ENCODE peak calls at places on chromosome 4, in five cellular contexts. Q is GM23248, F is A673, C is fibroblast of lung, T is mammary epithelial cell. Y is an unnamed sample.

GRCh38 chr4:47930971-47931804 is 16.8 kb upstream of the NFXL1 start:
- DNase-seq in Q (peak), F (peak), C (peak), T (peak), Y (peak)

GRCh38 chr4:54228563-54229501 is at the start of gene PDGFRA:
- DNase-seq in Q (peak), F (no peak), C (peak), T (no peak), Y (peak)

GRCh38 chr4:14701389-14701788 is 300.9 kb upstream of the CPEB2 start:
- DNase-seq in Q (no peak), F (no peak), C (no peak), T (no peak), Y (no peak)

GRCh38 chr4:57023104-57023503 is 44.4 kb downstream of the POLR2B start:
- DNase-seq in Q (peak), F (no peak), C (peak), T (peak), Y (no peak)

GRCh38 chr4:101528526-101528925 is 181.2 kb upstream of the PPP3CA start:
- DNase-seq in Q (no peak), F (no peak), C (no peak), T (no peak), Y (peak)

GRCh38 chr4:29708473-29708872 is 1011.7 kb upstream of the PCDH7 start:
- DNase-seq in Q (no peak), F (peak), C (peak), T (peak), Y (peak)

GRCh38 chr4:34183916-34184315 is 2060.4 kb downstream of the ARAP2 start:
- DNase-seq in Q (no peak), F (no peak), C (no peak), T (no peak), Y (no peak)

GRCh38 chr4:2343476-2343875 is 75.0 kb downstream of the ZFYVE28 start:
- DNase-seq in Q (no peak), F (no peak), C (no peak), T (no peak), Y (no peak)

GRCh38 chr4:128427832-128428366 is 140.3 kb upstream of the PGRMC2 start:
- DNase-seq in Q (peak), F (peak), C (peak), T (peak), Y (peak)

GRCh38 chr4:87073570-87074470 is 139.0 kb downstream of the AFF1 start:
- DNase-seq in Q (no peak), F (peak), C (peak), T (peak), Y (no peak)

GRCh38 chr4:15001825-15002658 is at the start of gene CPEB2:
- DNase-seq in Q (peak), F (peak), C (peak), T (peak), Y (peak)

GRCh38 chr4:42574873-42575272 is 82.0 kb downstream of the ATP8A1 start:
- DNase-seq in Q (peak), F (no peak), C (peak), T (no peak), Y (no peak)

GRCh38 chr4:42579903-42580302 is 77.0 kb downstream of the ATP8A1 start:
- DNase-seq in Q (no peak), F (no peak), C (no peak), T (no peak), Y (no peak)

GRCh38 chr4:42573249-42573648 is 83.7 kb downstream of the ATP8A1 start:
- DNase-seq in Q (no peak), F (no peak), C (no peak), T (no peak), Y (no peak)

GRCh38 chr4:42578187-42578586 is 78.7 kb downstream of the ATP8A1 start:
- DNase-seq in Q (no peak), F (no peak), C (no peak), T (no peak), Y (no peak)
- TF ChIP-seq EZH2 in Q (no peak), F (no peak), C (no peak), T (no peak), Y (no peak)

GRCh38 chr4:5992171-5993062 is 25.8 kb downstream of the C4orf50 start:
- DNase-seq in Q (no peak), F (no peak), C (no peak), T (no peak), Y (no peak)

GRCh38 chr4:5984843-5985242 is 33.4 kb downstream of the C4orf50 start:
- DNase-seq in Q (no peak), F (no peak), C (no peak), T (no peak), Y (no peak)

GRCh38 chr4:5990446-5991160 is 27.6 kb downstream of the C4orf50 start:
- DNase-seq in Q (no peak), F (no peak), C (no peak), T (no peak), Y (no peak)

GRCh38 chr4:5989236-5990225 is 28.7 kb downstream of the C4orf50 start:
- DNase-seq in Q (no peak), F (no peak), C (no peak), T (no peak), Y (no peak)

DNA sequence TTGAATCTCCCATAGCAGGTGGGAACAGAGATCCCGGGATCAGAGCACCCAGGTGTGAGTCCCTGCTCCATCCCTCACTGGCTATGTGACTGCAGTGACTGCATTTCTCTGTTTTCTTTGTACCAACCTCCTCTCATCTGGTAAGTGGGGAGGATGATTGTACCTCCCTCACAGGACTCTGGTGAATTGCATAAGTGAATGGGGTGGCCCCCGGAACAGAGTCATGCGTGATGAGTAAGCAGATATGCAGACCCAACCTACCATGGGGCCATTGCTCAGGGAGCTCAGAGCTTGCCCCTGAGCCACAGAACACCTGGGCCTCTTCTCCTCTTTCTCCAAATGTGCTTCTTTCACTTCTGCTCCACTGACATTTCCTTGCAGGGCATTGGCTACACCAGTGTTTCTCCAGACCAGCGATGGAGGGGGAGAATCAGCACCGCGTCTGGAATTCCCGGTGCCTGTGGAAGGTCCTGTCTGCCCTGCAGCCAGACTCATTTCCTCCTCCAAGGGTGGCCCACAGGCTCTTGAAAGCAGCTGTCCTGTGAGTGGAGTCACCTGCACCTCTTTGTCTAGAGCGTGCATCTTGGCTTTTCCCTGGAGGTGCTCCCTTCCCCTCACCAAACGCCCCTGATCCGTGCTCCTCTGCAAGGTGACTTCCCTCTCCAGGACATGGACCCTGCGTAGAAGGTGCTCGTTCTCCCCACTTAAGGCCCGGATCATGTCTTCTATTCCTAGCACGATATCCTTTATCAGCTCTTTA is 30.0 kb downstream of the C4orf50 start:
- DNase-seq in Q (no peak), F (no peak), C (no peak), T (no peak), Y (no peak)
- TF ChIP-seq EZH2 in Q (no peak), F (no peak), C (no peak), T (no peak), Y (no peak)

GRCh38 chr4:71184195-71184781 is 154.5 kb upstream of the SLC4A4 start:
- DNase-seq in Q (peak), F (peak), C (peak), T (peak), Y (peak)
- TF ChIP-seq EZH2 in Q (no peak), F (no peak), C (no peak), T (no peak), Y (no peak)

GRCh38 chr4:141815646-141816045 is 179.3 kb downstream of the IL15 start:
- DNase-seq in Q (no peak), F (no peak), C (no peak), T (no peak), Y (no peak)
- TF ChIP-seq EZH2 in Q (no peak), F (no peak), C (no peak), T (no peak), Y (no peak)

Y was measured in hepatocyte.